ENCODE peak calls at places on chromosomes 6 and 20, in nine cellular contexts. One of them, this sample, is unnamed.

GRCh38 chr6:149938571-149939462 is 3.0 kb upstream of the ULBP2 start:
- DNase-seq in Caco-2: no peak
- DNase-seq in amygdala: no peak
- DNase-seq in amniotic stem cell: no peak
- DNase-seq in effector CD4-positive, alpha-beta T cell: peak
- DNase-seq in stimulated activated CD8-positive, alpha-beta memory T cell treated with anti-CD3 and anti-CD28 coated beads, Interleukin-15, amount 100 ng/mL, for 1 hour: no peak
- DNase-seq in stimulated activated CD4-positive, alpha-beta T cell treated with anti-CD3 and anti-CD28 coated beads, Interleukin-2, amount 100 ng/mL, for 48 hours: no peak
- DNase-seq in NCI-H446 treated with DMSO at 0.1 percent for 48 hours: no peak
- DNase-seq in CD8-positive, alpha-beta T cell: peak
- DNase-seq in this sample: no peak

GRCh38 chr6:139323511-139324445 is 32.0 kb upstream of the TXLNB start:
- DNase-seq in Caco-2: no peak
- DNase-seq in amygdala: no peak
- DNase-seq in amniotic stem cell: no peak
- DNase-seq in effector CD4-positive, alpha-beta T cell: peak
- DNase-seq in stimulated activated CD8-positive, alpha-beta memory T cell treated with anti-CD3 and anti-CD28 coated beads, Interleukin-15, amount 100 ng/mL, for 1 hour: peak
- DNase-seq in stimulated activated CD4-positive, alpha-beta T cell treated with anti-CD3 and anti-CD28 coated beads, Interleukin-2, amount 100 ng/mL, for 48 hours: peak
- DNase-seq in NCI-H446 treated with DMSO at 0.1 percent for 48 hours: no peak
- DNase-seq in CD8-positive, alpha-beta T cell: peak
- DNase-seq in this sample: peak

GRCh38 chr20:17504326-17504897 is 26.8 kb downstream of the BFSP1 start:
- DNase-seq in Caco-2: no peak
- DNase-seq in amygdala: no peak
- DNase-seq in amniotic stem cell: no peak
- DNase-seq in effector CD4-positive, alpha-beta T cell: no peak
- DNase-seq in stimulated activated CD8-positive, alpha-beta memory T cell treated with anti-CD3 and anti-CD28 coated beads, Interleukin-15, amount 100 ng/mL, for 1 hour: no peak
- DNase-seq in stimulated activated CD4-positive, alpha-beta T cell treated with anti-CD3 and anti-CD28 coated beads, Interleukin-2, amount 100 ng/mL, for 48 hours: no peak
- DNase-seq in NCI-H446 treated with DMSO at 0.1 percent for 48 hours: no peak
- DNase-seq in CD8-positive, alpha-beta T cell: peak
- DNase-seq in this sample: no peak

GRCh38 chr6:47034919-47035318 is 7.2 kb downstream of the ADGRF1 start:
- DNase-seq in Caco-2: no peak
- DNase-seq in amygdala: no peak
- DNase-seq in amniotic stem cell: peak
- DNase-seq in effector CD4-positive, alpha-beta T cell: no peak
- DNase-seq in stimulated activated CD8-positive, alpha-beta memory T cell treated with anti-CD3 and anti-CD28 coated beads, Interleukin-15, amount 100 ng/mL, for 1 hour: no peak
- DNase-seq in stimulated activated CD4-positive, alpha-beta T cell treated with anti-CD3 and anti-CD28 coated beads, Interleukin-2, amount 100 ng/mL, for 48 hours: no peak
- DNase-seq in NCI-H446 treated with DMSO at 0.1 percent for 48 hours: peak
- DNase-seq in CD8-positive, alpha-beta T cell: no peak
- DNase-seq in this sample: peak

GRCh38 chr6:39422273-39422672 is 99.8 kb upstream of the KCNK16 start:
- DNase-seq in Caco-2: no peak
- DNase-seq in amygdala: no peak
- DNase-seq in amniotic stem cell: no peak
- DNase-seq in effector CD4-positive, alpha-beta T cell: no peak
- DNase-seq in stimulated activated CD8-positive, alpha-beta memory T cell treated with anti-CD3 and anti-CD28 coated beads, Interleukin-15, amount 100 ng/mL, for 1 hour: no peak
- DNase-seq in stimulated activated CD4-positive, alpha-beta T cell treated with anti-CD3 and anti-CD28 coated beads, Interleukin-2, amount 100 ng/mL, for 48 hours: no peak
- DNase-seq in NCI-H446 treated with DMSO at 0.1 percent for 48 hours: no peak
- DNase-seq in CD8-positive, alpha-beta T cell: no peak
- DNase-seq in this sample: no peak

GRCh38 chr6:158485411-158485810 is 74.5 kb upstream of the TMEM181 start:
- DNase-seq in Caco-2: no peak
- DNase-seq in amygdala: no peak
- DNase-seq in amniotic stem cell: no peak
- DNase-seq in effector CD4-positive, alpha-beta T cell: no peak
- DNase-seq in stimulated activated CD8-positive, alpha-beta memory T cell treated with anti-CD3 and anti-CD28 coated beads, Interleukin-15, amount 100 ng/mL, for 1 hour: no peak
- DNase-seq in stimulated activated CD4-positive, alpha-beta T cell treated with anti-CD3 and anti-CD28 coated beads, Interleukin-2, amount 100 ng/mL, for 48 hours: no peak
- DNase-seq in NCI-H446 treated with DMSO at 0.1 percent for 48 hours: no peak
- DNase-seq in CD8-positive, alpha-beta T cell: no peak
- DNase-seq in this sample: no peak

GRCh38 chr6:2124260-2124709 is 121.1 kb downstream of the GMDS start:
- DNase-seq in Caco-2: no peak
- DNase-seq in amygdala: no peak
- DNase-seq in amniotic stem cell: no peak
- DNase-seq in effector CD4-positive, alpha-beta T cell: no peak
- DNase-seq in stimulated activated CD8-positive, alpha-beta memory T cell treated with anti-CD3 and anti-CD28 coated beads, Interleukin-15, amount 100 ng/mL, for 1 hour: no peak
- DNase-seq in stimulated activated CD4-positive, alpha-beta T cell treated with anti-CD3 and anti-CD28 coated beads, Interleukin-2, amount 100 ng/mL, for 48 hours: no peak
- DNase-seq in NCI-H446 treated with DMSO at 0.1 percent for 48 hours: no peak
- DNase-seq in CD8-positive, alpha-beta T cell: no peak
- DNase-seq in this sample: peak

GRCh38 chr20:9884061-9884460 is 45.2 kb upstream of the PAK5 start:
- DNase-seq in Caco-2: no peak
- DNase-seq in amygdala: no peak
- DNase-seq in amniotic stem cell: no peak
- DNase-seq in effector CD4-positive, alpha-beta T cell: no peak
- DNase-seq in stimulated activated CD8-positive, alpha-beta memory T cell treated with anti-CD3 and anti-CD28 coated beads, Interleukin-15, amount 100 ng/mL, for 1 hour: no peak
- DNase-seq in stimulated activated CD4-positive, alpha-beta T cell treated with anti-CD3 and anti-CD28 coated beads, Interleukin-2, amount 100 ng/mL, for 48 hours: no peak
- DNase-seq in NCI-H446 treated with DMSO at 0.1 percent for 48 hours: peak
- DNase-seq in CD8-positive, alpha-beta T cell: no peak
- DNase-seq in this sample: no peak

GRCh38 chr20:1935696-1936366 is 40.6 kb downstream of the SIRPA start:
- DNase-seq in Caco-2: no peak
- DNase-seq in amygdala: peak
- DNase-seq in amniotic stem cell: no peak
- DNase-seq in effector CD4-positive, alpha-beta T cell: no peak
- DNase-seq in stimulated activated CD8-positive, alpha-beta memory T cell treated with anti-CD3 and anti-CD28 coated beads, Interleukin-15, amount 100 ng/mL, for 1 hour: no peak
- DNase-seq in stimulated activated CD4-positive, alpha-beta T cell treated with anti-CD3 and anti-CD28 coated beads, Interleukin-2, amount 100 ng/mL, for 48 hours: no peak
- DNase-seq in NCI-H446 treated with DMSO at 0.1 percent for 48 hours: peak
- DNase-seq in CD8-positive, alpha-beta T cell: no peak
- DNase-seq in this sample: no peak

GRCh38 chr20:19260412-19261090 is 48.1 kb downstream of the SLC24A3 start:
- DNase-seq in Caco-2: no peak
- DNase-seq in amygdala: no peak
- DNase-seq in amniotic stem cell: no peak
- DNase-seq in effector CD4-positive, alpha-beta T cell: no peak
- DNase-seq in stimulated activated CD8-positive, alpha-beta memory T cell treated with anti-CD3 and anti-CD28 coated beads, Interleukin-15, amount 100 ng/mL, for 1 hour: no peak
- DNase-seq in stimulated activated CD4-positive, alpha-beta T cell treated with anti-CD3 and anti-CD28 coated beads, Interleukin-2, amount 100 ng/mL, for 48 hours: no peak
- DNase-seq in NCI-H446 treated with DMSO at 0.1 percent for 48 hours: no peak
- DNase-seq in CD8-positive, alpha-beta T cell: no peak
- DNase-seq in this sample: no peak

GRCh38 chr6:12327391-12327790 is 37.2 kb downstream of the EDN1 start:
- DNase-seq in Caco-2: no peak
- DNase-seq in amygdala: no peak
- DNase-seq in amniotic stem cell: no peak
- DNase-seq in effector CD4-positive, alpha-beta T cell: no peak
- DNase-seq in stimulated activated CD8-positive, alpha-beta memory T cell treated with anti-CD3 and anti-CD28 coated beads, Interleukin-15, amount 100 ng/mL, for 1 hour: no peak
- DNase-seq in stimulated activated CD4-positive, alpha-beta T cell treated with anti-CD3 and anti-CD28 coated beads, Interleukin-2, amount 100 ng/mL, for 48 hours: no peak
- DNase-seq in NCI-H446 treated with DMSO at 0.1 percent for 48 hours: no peak
- DNase-seq in CD8-positive, alpha-beta T cell: no peak
- DNase-seq in this sample: no peak

GRCh38 chr6:20688710-20689500 is 154.6 kb downstream of the CDKAL1 start:
- DNase-seq in Caco-2: no peak
- DNase-seq in amygdala: no peak
- DNase-seq in amniotic stem cell: no peak
- DNase-seq in effector CD4-positive, alpha-beta T cell: no peak
- DNase-seq in stimulated activated CD8-positive, alpha-beta memory T cell treated with anti-CD3 and anti-CD28 coated beads, Interleukin-15, amount 100 ng/mL, for 1 hour: no peak
- DNase-seq in stimulated activated CD4-positive, alpha-beta T cell treated with anti-CD3 and anti-CD28 coated beads, Interleukin-2, amount 100 ng/mL, for 48 hours: no peak
- DNase-seq in NCI-H446 treated with DMSO at 0.1 percent for 48 hours: peak
- DNase-seq in CD8-positive, alpha-beta T cell: no peak
- DNase-seq in this sample: peak

GRCh38 chr6:139855741-139856206 is 481.3 kb upstream of the CITED2 start:
- DNase-seq in Caco-2: no peak
- DNase-seq in amygdala: no peak
- DNase-seq in amniotic stem cell: no peak
- DNase-seq in effector CD4-positive, alpha-beta T cell: no peak
- DNase-seq in stimulated activated CD8-positive, alpha-beta memory T cell treated with anti-CD3 and anti-CD28 coated beads, Interleukin-15, amount 100 ng/mL, for 1 hour: no peak
- DNase-seq in stimulated activated CD4-positive, alpha-beta T cell treated with anti-CD3 and anti-CD28 coated beads, Interleukin-2, amount 100 ng/mL, for 48 hours: no peak
- DNase-seq in NCI-H446 treated with DMSO at 0.1 percent for 48 hours: no peak
- DNase-seq in CD8-positive, alpha-beta T cell: no peak
- DNase-seq in this sample: no peak

GRCh38 chr6:169707772-169708171 is 5.8 kb downstream of the C6orf120 start:
- DNase-seq in Caco-2: no peak
- DNase-seq in amygdala: no peak
- DNase-seq in amniotic stem cell: no peak
- DNase-seq in effector CD4-positive, alpha-beta T cell: no peak
- DNase-seq in stimulated activated CD8-positive, alpha-beta memory T cell treated with anti-CD3 and anti-CD28 coated beads, Interleukin-15, amount 100 ng/mL, for 1 hour: no peak
- DNase-seq in stimulated activated CD4-positive, alpha-beta T cell treated with anti-CD3 and anti-CD28 coated beads, Interleukin-2, amount 100 ng/mL, for 48 hours: no peak
- DNase-seq in NCI-H446 treated with DMSO at 0.1 percent for 48 hours: no peak
- DNase-seq in CD8-positive, alpha-beta T cell: no peak
- DNase-seq in this sample: no peak

GRCh38 chr6:43705996-43706395 is 18.4 kb upstream of the MRPS18A start:
- DNase-seq in Caco-2: no peak
- DNase-seq in amygdala: no peak
- DNase-seq in amniotic stem cell: no peak
- DNase-seq in effector CD4-positive, alpha-beta T cell: no peak
- DNase-seq in stimulated activated CD8-positive, alpha-beta memory T cell treated with anti-CD3 and anti-CD28 coated beads, Interleukin-15, amount 100 ng/mL, for 1 hour: no peak
- DNase-seq in stimulated activated CD4-positive, alpha-beta T cell treated with anti-CD3 and anti-CD28 coated beads, Interleukin-2, amount 100 ng/mL, for 48 hours: no peak
- DNase-seq in NCI-H446 treated with DMSO at 0.1 percent for 48 hours: no peak
- DNase-seq in CD8-positive, alpha-beta T cell: no peak
- DNase-seq in this sample: no peak

GRCh38 chr6:146856296-146856695 is 257.5 kb downstream of the ADGB start:
- DNase-seq in Caco-2: no peak
- DNase-seq in amygdala: no peak
- DNase-seq in amniotic stem cell: no peak
- DNase-seq in effector CD4-positive, alpha-beta T cell: no peak
- DNase-seq in stimulated activated CD8-positive, alpha-beta memory T cell treated with anti-CD3 and anti-CD28 coated beads, Interleukin-15, amount 100 ng/mL, for 1 hour: no peak
- DNase-seq in stimulated activated CD4-positive, alpha-beta T cell treated with anti-CD3 and anti-CD28 coated beads, Interleukin-2, amount 100 ng/mL, for 48 hours: peak
- DNase-seq in NCI-H446 treated with DMSO at 0.1 percent for 48 hours: no peak
- DNase-seq in CD8-positive, alpha-beta T cell: no peak
- DNase-seq in this sample: no peak

GRCh38 chr20:64130876-64131275 is 23.5 kb upstream of the NPBWR2 start:
- DNase-seq in Caco-2: peak
- DNase-seq in amygdala: no peak
- DNase-seq in amniotic stem cell: no peak
- DNase-seq in effector CD4-positive, alpha-beta T cell: no peak
- DNase-seq in stimulated activated CD8-positive, alpha-beta memory T cell treated with anti-CD3 and anti-CD28 coated beads, Interleukin-15, amount 100 ng/mL, for 1 hour: no peak
- DNase-seq in stimulated activated CD4-positive, alpha-beta T cell treated with anti-CD3 and anti-CD28 coated beads, Interleukin-2, amount 100 ng/mL, for 48 hours: no peak
- DNase-seq in NCI-H446 treated with DMSO at 0.1 percent for 48 hours: no peak
- DNase-seq in CD8-positive, alpha-beta T cell: no peak
- DNase-seq in this sample: no peak

GRCh38 chr20:44702776-44703175 is 12.4 kb upstream of the CCN5 start:
- DNase-seq in Caco-2: no peak
- DNase-seq in amygdala: peak
- DNase-seq in amniotic stem cell: no peak
- DNase-seq in effector CD4-positive, alpha-beta T cell: no peak
- DNase-seq in stimulated activated CD8-positive, alpha-beta memory T cell treated with anti-CD3 and anti-CD28 coated beads, Interleukin-15, amount 100 ng/mL, for 1 hour: no peak
- DNase-seq in stimulated activated CD4-positive, alpha-beta T cell treated with anti-CD3 and anti-CD28 coated beads, Interleukin-2, amount 100 ng/mL, for 48 hours: no peak
- DNase-seq in NCI-H446 treated with DMSO at 0.1 percent for 48 hours: peak
- DNase-seq in CD8-positive, alpha-beta T cell: no peak
- DNase-seq in this sample: peak

GRCh38 chr20:11352041-11352440 is 565.7 kb upstream of the BTBD3 start:
- DNase-seq in Caco-2: no peak
- DNase-seq in amygdala: no peak
- DNase-seq in amniotic stem cell: no peak
- DNase-seq in effector CD4-positive, alpha-beta T cell: no peak
- DNase-seq in stimulated activated CD8-positive, alpha-beta memory T cell treated with anti-CD3 and anti-CD28 coated beads, Interleukin-15, amount 100 ng/mL, for 1 hour: no peak
- DNase-seq in stimulated activated CD4-positive, alpha-beta T cell treated with anti-CD3 and anti-CD28 coated beads, Interleukin-2, amount 100 ng/mL, for 48 hours: no peak
- DNase-seq in NCI-H446 treated with DMSO at 0.1 percent for 48 hours: no peak
- DNase-seq in CD8-positive, alpha-beta T cell: no peak
- DNase-seq in this sample: no peak

GRCh38 chr20:35991142-35991771 is 22.9 kb downstream of the CNBD2 start:
- DNase-seq in Caco-2: peak
- DNase-seq in amygdala: no peak
- DNase-seq in amniotic stem cell: no peak
- DNase-seq in effector CD4-positive, alpha-beta T cell: no peak
- DNase-seq in stimulated activated CD8-positive, alpha-beta memory T cell treated with anti-CD3 and anti-CD28 coated beads, Interleukin-15, amount 100 ng/mL, for 1 hour: no peak
- DNase-seq in stimulated activated CD4-positive, alpha-beta T cell treated with anti-CD3 and anti-CD28 coated beads, Interleukin-2, amount 100 ng/mL, for 48 hours: peak
- DNase-seq in NCI-H446 treated with DMSO at 0.1 percent for 48 hours: no peak
- DNase-seq in CD8-positive, alpha-beta T cell: no peak
- DNase-seq in this sample: no peak

GRCh38 chr6:110083875-110084585 is 95.4 kb downstream of the WASF1 start:
- DNase-seq in Caco-2: no peak
- DNase-seq in amygdala: no peak
- DNase-seq in amniotic stem cell: no peak
- DNase-seq in effector CD4-positive, alpha-beta T cell: no peak
- DNase-seq in stimulated activated CD8-positive, alpha-beta memory T cell treated with anti-CD3 and anti-CD28 coated beads, Interleukin-15, amount 100 ng/mL, for 1 hour: no peak
- DNase-seq in stimulated activated CD4-positive, alpha-beta T cell treated with anti-CD3 and anti-CD28 coated beads, Interleukin-2, amount 100 ng/mL, for 48 hours: no peak
- DNase-seq in NCI-H446 treated with DMSO at 0.1 percent for 48 hours: no peak
- DNase-seq in CD8-positive, alpha-beta T cell: no peak
- DNase-seq in this sample: no peak

GRCh38 chr6:27547157-27548075 is 74.5 kb upstream of the ZNF184 start:
- DNase-seq in Caco-2: peak
- DNase-seq in amygdala: no peak
- DNase-seq in amniotic stem cell: no peak
- DNase-seq in effector CD4-positive, alpha-beta T cell: no peak
- DNase-seq in stimulated activated CD8-positive, alpha-beta memory T cell treated with anti-CD3 and anti-CD28 coated beads, Interleukin-15, amount 100 ng/mL, for 1 hour: no peak
- DNase-seq in stimulated activated CD4-positive, alpha-beta T cell treated with anti-CD3 and anti-CD28 coated beads, Interleukin-2, amount 100 ng/mL, for 48 hours: peak
- DNase-seq in NCI-H446 treated with DMSO at 0.1 percent for 48 hours: peak
- DNase-seq in CD8-positive, alpha-beta T cell: no peak
- DNase-seq in this sample: no peak

GRCh38 chr6:24640166-24640565 is 5.8 kb downstream of the KIAA0319 start:
- DNase-seq in Caco-2: no peak
- DNase-seq in amygdala: no peak
- DNase-seq in amniotic stem cell: no peak
- DNase-seq in effector CD4-positive, alpha-beta T cell: no peak
- DNase-seq in stimulated activated CD8-positive, alpha-beta memory T cell treated with anti-CD3 and anti-CD28 coated beads, Interleukin-15, amount 100 ng/mL, for 1 hour: no peak
- DNase-seq in stimulated activated CD4-positive, alpha-beta T cell treated with anti-CD3 and anti-CD28 coated beads, Interleukin-2, amount 100 ng/mL, for 48 hours: no peak
- DNase-seq in NCI-H446 treated with DMSO at 0.1 percent for 48 hours: no peak
- DNase-seq in CD8-positive, alpha-beta T cell: no peak
- DNase-seq in this sample: no peak

GRCh38 chr20:15706719-15707118 is 866.5 kb downstream of the KIF16B start:
- DNase-seq in Caco-2: no peak
- DNase-seq in amygdala: no peak
- DNase-seq in amniotic stem cell: no peak
- DNase-seq in effector CD4-positive, alpha-beta T cell: no peak
- DNase-seq in stimulated activated CD8-positive, alpha-beta memory T cell treated with anti-CD3 and anti-CD28 coated beads, Interleukin-15, amount 100 ng/mL, for 1 hour: no peak
- DNase-seq in stimulated activated CD4-positive, alpha-beta T cell treated with anti-CD3 and anti-CD28 coated beads, Interleukin-2, amount 100 ng/mL, for 48 hours: no peak
- DNase-seq in NCI-H446 treated with DMSO at 0.1 percent for 48 hours: no peak
- DNase-seq in CD8-positive, alpha-beta T cell: no peak
- DNase-seq in this sample: no peak

GRCh38 chr6:18379376-18380117 is 7.6 kb upstream of the RNF144B start:
- DNase-seq in Caco-2: no peak
- DNase-seq in amygdala: no peak
- DNase-seq in amniotic stem cell: no peak
- DNase-seq in effector CD4-positive, alpha-beta T cell: no peak
- DNase-seq in stimulated activated CD8-positive, alpha-beta memory T cell treated with anti-CD3 and anti-CD28 coated beads, Interleukin-15, amount 100 ng/mL, for 1 hour: no peak
- DNase-seq in stimulated activated CD4-positive, alpha-beta T cell treated with anti-CD3 and anti-CD28 coated beads, Interleukin-2, amount 100 ng/mL, for 48 hours: no peak
- DNase-seq in NCI-H446 treated with DMSO at 0.1 percent for 48 hours: no peak
- DNase-seq in CD8-positive, alpha-beta T cell: no peak
- DNase-seq in this sample: no peak

GRCh38 chr20:10508468-10509251 is 73.6 kb downstream of the SLX4IP start:
- DNase-seq in Caco-2: no peak
- DNase-seq in amygdala: no peak
- DNase-seq in amniotic stem cell: no peak
- DNase-seq in effector CD4-positive, alpha-beta T cell: no peak
- DNase-seq in stimulated activated CD8-positive, alpha-beta memory T cell treated with anti-CD3 and anti-CD28 coated beads, Interleukin-15, amount 100 ng/mL, for 1 hour: no peak
- DNase-seq in stimulated activated CD4-positive, alpha-beta T cell treated with anti-CD3 and anti-CD28 coated beads, Interleukin-2, amount 100 ng/mL, for 48 hours: no peak
- DNase-seq in NCI-H446 treated with DMSO at 0.1 percent for 48 hours: no peak
- DNase-seq in CD8-positive, alpha-beta T cell: no peak
- DNase-seq in this sample: peak

GRCh38 chr6:30743099-30744053 is 889 bp upstream of the FLOT1 start:
- DNase-seq in Caco-2: no peak
- DNase-seq in amygdala: no peak
- DNase-seq in amniotic stem cell: no peak
- DNase-seq in effector CD4-positive, alpha-beta T cell: no peak
- DNase-seq in stimulated activated CD8-positive, alpha-beta memory T cell treated with anti-CD3 and anti-CD28 coated beads, Interleukin-15, amount 100 ng/mL, for 1 hour: no peak
- DNase-seq in stimulated activated CD4-positive, alpha-beta T cell treated with anti-CD3 and anti-CD28 coated beads, Interleukin-2, amount 100 ng/mL, for 48 hours: no peak
- DNase-seq in NCI-H446 treated with DMSO at 0.1 percent for 48 hours: no peak
- DNase-seq in CD8-positive, alpha-beta T cell: peak
- DNase-seq in this sample: no peak

GRCh38 chr6:155132617-155133016 is 131.2 kb upstream of the CLDN20 start:
- DNase-seq in Caco-2: no peak
- DNase-seq in amygdala: no peak
- DNase-seq in amniotic stem cell: no peak
- DNase-seq in effector CD4-positive, alpha-beta T cell: no peak
- DNase-seq in stimulated activated CD8-positive, alpha-beta memory T cell treated with anti-CD3 and anti-CD28 coated beads, Interleukin-15, amount 100 ng/mL, for 1 hour: no peak
- DNase-seq in stimulated activated CD4-positive, alpha-beta T cell treated with anti-CD3 and anti-CD28 coated beads, Interleukin-2, amount 100 ng/mL, for 48 hours: no peak
- DNase-seq in NCI-H446 treated with DMSO at 0.1 percent for 48 hours: no peak
- DNase-seq in CD8-positive, alpha-beta T cell: no peak
- DNase-seq in this sample: no peak

GRCh38 chr6:28211840-28212509 is 13.1 kb upstream of the ZSCAN9 start:
- DNase-seq in Caco-2: no peak
- DNase-seq in amygdala: no peak
- DNase-seq in amniotic stem cell: no peak
- DNase-seq in effector CD4-positive, alpha-beta T cell: no peak
- DNase-seq in stimulated activated CD8-positive, alpha-beta memory T cell treated with anti-CD3 and anti-CD28 coated beads, Interleukin-15, amount 100 ng/mL, for 1 hour: no peak
- DNase-seq in stimulated activated CD4-positive, alpha-beta T cell treated with anti-CD3 and anti-CD28 coated beads, Interleukin-2, amount 100 ng/mL, for 48 hours: no peak
- DNase-seq in NCI-H446 treated with DMSO at 0.1 percent for 48 hours: no peak
- DNase-seq in CD8-positive, alpha-beta T cell: no peak
- DNase-seq in this sample: no peak

GRCh38 chr6:159094444-159095252 is 49.9 kb upstream of the TAGAP start:
- DNase-seq in Caco-2: no peak
- DNase-seq in amygdala: no peak
- DNase-seq in amniotic stem cell: no peak
- DNase-seq in effector CD4-positive, alpha-beta T cell: peak
- DNase-seq in stimulated activated CD8-positive, alpha-beta memory T cell treated with anti-CD3 and anti-CD28 coated beads, Interleukin-15, amount 100 ng/mL, for 1 hour: no peak
- DNase-seq in stimulated activated CD4-positive, alpha-beta T cell treated with anti-CD3 and anti-CD28 coated beads, Interleukin-2, amount 100 ng/mL, for 48 hours: peak
- DNase-seq in NCI-H446 treated with DMSO at 0.1 percent for 48 hours: no peak
- DNase-seq in CD8-positive, alpha-beta T cell: no peak
- DNase-seq in this sample: no peak

GRCh38 chr6:56899311-56899710 is 55.6 kb upstream of the BEND6 start:
- DNase-seq in Caco-2: no peak
- DNase-seq in amygdala: no peak
- DNase-seq in amniotic stem cell: no peak
- DNase-seq in effector CD4-positive, alpha-beta T cell: no peak
- DNase-seq in stimulated activated CD8-positive, alpha-beta memory T cell treated with anti-CD3 and anti-CD28 coated beads, Interleukin-15, amount 100 ng/mL, for 1 hour: no peak
- DNase-seq in stimulated activated CD4-positive, alpha-beta T cell treated with anti-CD3 and anti-CD28 coated beads, Interleukin-2, amount 100 ng/mL, for 48 hours: no peak
- DNase-seq in NCI-H446 treated with DMSO at 0.1 percent for 48 hours: no peak
- DNase-seq in CD8-positive, alpha-beta T cell: no peak
- DNase-seq in this sample: peak